ENCODE peak calls at places on chromosomes 2 and 18, in four cellular contexts. N, T, R and W are unnamed samples.

GRCh38 chr2:131004446-131005209 is 88.6 kb downstream of the FAM168B start:
- DNase-seq in N (no peak), T (no peak), R (no peak), W (no peak)

GRCh38 chr2:101386599-101387150 is 628 bp downstream of the CREG2 start:
- DNase-seq in N (no peak), T (no peak), R (no peak), W (no peak)

GRCh38 chr2:206230060-206230890 is 44.2 kb upstream of the ZDBF2 start:
- DNase-seq in N (no peak), T (no peak), R (no peak), W (no peak)

GRCh38 chr18:48320639-48320945 is 88.6 kb downstream of the ZBTB7C start:
- DNase-seq in N (no peak), T (no peak), R (no peak), W (no peak)

GRCh38 chr2:67397143-67397986 is at the start of gene ETAA1:
- DNase-seq in N (peak; percentile 83), T (peak; percentile 93), R (peak; percentile 86), W (peak; percentile 87)

GRCh38 chr2:30708491-30709290 is 98.6 kb downstream of the CAPN13 start:
- DNase-seq in N (no peak), T (no peak), R (no peak), W (no peak)

GRCh38 chr2:112096098-112096497 is 41.0 kb downstream of the TMEM87B start:
- DNase-seq in N (no peak), T (no peak), R (no peak), W (no peak)

GRCh38 chr2:74602553-74603281 is 45.4 kb downstream of the M1AP start:
- DNase-seq in N (no peak), T (no peak), R (no peak), W (no peak)

GRCh38 chr2:70467237-70467636 is 86.4 kb downstream of the TGFA start:
- DNase-seq in N (no peak), T (no peak), R (no peak), W (no peak)

GRCh38 chr2:182952741-182953450 is 85.4 kb downstream of the NCKAP1 start:
- DNase-seq in N (no peak), T (no peak), R (no peak), W (no peak)